ENCODE peak calls at places on chromosome 1, in eight cellular contexts. A is lower lobe of right lung, Z is body of pancreas, U is Caco-2, O is AG04450, F is fibroblast of lung, R is GM06990, B is psoas muscle. G is an unnamed sample. For H3K27me3, the result is how much of the 10 kb centered on the place peaks cover.

GRCh38 chr1:234231061-234231892 is 142.0 kb upstream of the COA6 start:
- DNase-seq in O (no peak), U (peak), F (no peak), A (no peak), B (no peak), R (no peak), Z (no peak), G (no peak)

GRCh38 chr1:206635983-206636354 is 633 bp downstream of the DYRK3 start:
- DNase-seq in O (no peak), A (no peak), R (no peak), B (no peak), Z (no peak), F (no peak), U (no peak), G (no peak)

GRCh38 chr1:53317651-53318539 is 10.0 kb downstream of the LRP8 start:
- DNase-seq in B (peak), Z (no peak), R (no peak), A (peak), U (no peak), F (no peak), O (no peak), G (no peak)

GRCh38 chr1:219330669-219331068 is 157.0 kb downstream of the LYPLAL1 start:
- DNase-seq in A (no peak), O (no peak), B (no peak), R (no peak), U (no peak), Z (no peak), F (no peak), G (no peak)

GRCh38 chr1:45359882-45360513 is 19.8 kb upstream of the MUTYH start:
- DNase-seq in Z (peak), O (peak), B (peak), U (peak), R (no peak), A (no peak), F (peak), G (peak)

GRCh38 chr1:222043444-222044292 is 301.8 kb upstream of the DUSP10 start:
- DNase-seq in U (no peak), B (no peak), Z (no peak), R (no peak), F (peak), O (peak), A (no peak), G (peak)

GRCh38 chr1:221439008-221439733 is 302.7 kb downstream of the DUSP10 start:
- DNase-seq in Z (no peak), F (peak), R (peak), B (no peak), U (no peak), O (peak), A (no peak), G (peak)

GRCh38 chr1:58546520-58547308 is at the start of gene OMA1:
- DNase-seq in Z (peak), B (peak), U (peak), A (peak), O (peak), F (peak), R (peak), G (peak)

GRCh38 chr1:204921855-204922516 is 51.3 kb downstream of the NFASC start:
- DNase-seq in U (no peak), O (no peak), Z (no peak), F (no peak), B (no peak), R (no peak), A (no peak), G (no peak)

GRCh38 chr1:41804176-41804575 is 114.5 kb downstream of the HIVEP3 start:
- DNase-seq in O (no peak), B (no peak), A (no peak), U (no peak), F (no peak), Z (no peak), R (no peak), G (no peak)

GRCh38 chr1:74505133-74505532 is 7.3 kb downstream of the LRRC53 start:
- DNase-seq in O (no peak), F (no peak), A (no peak), Z (no peak), U (peak), R (no peak), B (no peak), G (peak)

GRCh38 chr1:54965624-54966340 is 14.6 kb upstream of the TMEM61 start:
- DNase-seq in U (no peak), R (peak), Z (peak), B (peak), F (peak), O (no peak), A (peak), G (no peak)

GRCh38 chr1:10520497-10520896 is 45.7 kb downstream of the PEX14 start:
- DNase-seq in B (no peak), R (no peak), O (no peak), U (no peak), F (no peak), Z (no peak), A (no peak), G (no peak)

GRCh38 chr1:236724521-236724920 is 38.2 kb downstream of the ACTN2 start:
- DNase-seq in U (no peak), O (no peak), Z (no peak), F (no peak), R (no peak), A (no peak), B (no peak), G (no peak)

GRCh38 chr1:159067699-159068621 is 8.6 kb downstream of the AIM2 start:
- DNase-seq in A (peak), U (no peak), B (no peak), Z (no peak), O (no peak), F (no peak), R (peak), G (no peak)

DNA sequence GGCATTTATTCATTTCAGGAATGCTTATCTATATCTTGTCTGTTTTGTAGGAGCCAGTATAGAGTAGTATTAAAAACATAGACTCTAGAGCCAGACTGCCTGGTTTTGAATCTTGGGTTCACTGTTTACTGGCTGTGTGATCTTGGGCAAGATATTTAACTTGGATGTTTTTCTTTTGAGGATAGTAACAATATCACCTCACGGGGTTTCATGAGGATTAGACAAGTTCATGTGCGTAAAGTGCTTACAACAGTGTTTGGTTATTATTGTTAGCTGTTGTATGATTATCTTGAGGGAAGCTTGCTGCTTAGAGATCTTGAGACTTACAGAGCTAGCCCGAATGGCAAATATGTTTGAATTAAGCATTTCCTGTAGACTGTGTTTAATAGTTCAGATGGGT is 40.2 kb downstream of the WNT4 start:
- DNase-seq in B (no peak), A (no peak), F (no peak), U (no peak), Z (no peak), O (no peak), R (no peak), G (no peak)
- H3K4me3 ChIP-seq in B (no peak), A (no peak), F (no peak), U (no peak), Z (no peak), O (no peak), R (no peak), G (no peak)

DNA sequence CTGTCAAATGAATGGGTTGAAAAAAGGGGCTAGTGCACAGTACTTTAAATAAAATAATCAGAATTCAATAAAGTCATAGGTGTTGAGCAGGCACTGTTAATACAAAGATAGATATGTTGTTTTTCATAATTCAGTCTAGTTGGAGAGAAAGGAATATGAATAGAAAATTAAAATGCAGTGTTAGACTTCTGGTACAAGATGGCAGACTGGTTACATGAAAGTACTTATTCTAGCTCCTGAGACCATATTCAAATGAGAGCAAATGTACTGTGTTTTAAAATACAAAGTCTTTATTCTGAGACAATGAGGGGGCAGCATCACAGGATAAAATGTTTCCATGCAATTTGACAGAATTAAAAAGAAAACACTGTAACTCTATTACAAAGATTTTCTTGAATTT is 542.1 kb downstream of the COL11A1 start:
- DNase-seq in Z (no peak), B (no peak), F (no peak), U (no peak), O (no peak), A (no peak), R (no peak), G (no peak)
- TF ChIP-seq CTCF in Z (no peak), B (no peak), F (no peak), U (no peak), O (no peak), A (no peak), R (no peak), G (peak)

GRCh38 chr1:156648496-156648895 is 6.6 kb downstream of the BCAN start:
- DNase-seq in R (no peak), Z (no peak), O (no peak), B (no peak), F (no peak), A (no peak), U (no peak), G (no peak)
- H3K27me3 ChIP-seq in R (under half), Z (under half), O (half or more), B (half or more), F (half or more), A (half or more), U (under half), G (under half)

GRCh38 chr1:231786126-231786525 is 159.5 kb downstream of the DISC1 start:
- DNase-seq in U (no peak), O (no peak), F (no peak), R (no peak), A (no peak), Z (no peak), B (no peak), G (no peak)

GRCh38 chr1:231776006-231776707 is 149.6 kb downstream of the DISC1 start:
- DNase-seq in Z (no peak), A (no peak), U (no peak), F (peak), B (no peak), R (no peak), O (no peak), G (no peak)

GRCh38 chr1:231779081-231779480 is 152.5 kb downstream of the DISC1 start:
- DNase-seq in B (no peak), O (no peak), F (no peak), A (no peak), Z (no peak), U (no peak), R (no peak), G (no peak)

GRCh38 chr1:231778009-231778719 is 151.6 kb downstream of the DISC1 start:
- DNase-seq in Z (no peak), A (peak), B (peak), R (no peak), U (peak), F (peak), O (no peak), G (no peak)

GRCh38 chr1:231781887-231782286 is 155.3 kb downstream of the DISC1 start:
- DNase-seq in B (no peak), F (no peak), U (no peak), Z (no peak), A (no peak), R (no peak), O (no peak), G (no peak)
- H3K4me3 ChIP-seq in B (no peak), F (no peak), U (no peak), Z (no peak), A (no peak), R (no peak), O (no peak), G (no peak)

GRCh38 chr1:4654764-4655673 is 610 bp downstream of the AJAP1 start:
- DNase-seq in Z (no peak), A (no peak), R (no peak), F (no peak), B (no peak), O (no peak), U (no peak), G (no peak)

GRCh38 chr1:4657920-4658585 is 3.6 kb downstream of the AJAP1 start:
- DNase-seq in O (no peak), B (peak), F (no peak), U (no peak), A (no peak), R (no peak), Z (no peak), G (no peak)

GRCh38 chr1:4657244-4657789 is 2.9 kb downstream of the AJAP1 start:
- DNase-seq in A (no peak), Z (no peak), R (no peak), O (no peak), U (no peak), B (peak), F (no peak), G (no peak)

GRCh38 chr1:4655674-4656532 is 1.5 kb downstream of the AJAP1 start:
- DNase-seq in F (no peak), B (peak), A (no peak), R (no peak), O (no peak), Z (peak), U (peak), G (peak)

DNA sequence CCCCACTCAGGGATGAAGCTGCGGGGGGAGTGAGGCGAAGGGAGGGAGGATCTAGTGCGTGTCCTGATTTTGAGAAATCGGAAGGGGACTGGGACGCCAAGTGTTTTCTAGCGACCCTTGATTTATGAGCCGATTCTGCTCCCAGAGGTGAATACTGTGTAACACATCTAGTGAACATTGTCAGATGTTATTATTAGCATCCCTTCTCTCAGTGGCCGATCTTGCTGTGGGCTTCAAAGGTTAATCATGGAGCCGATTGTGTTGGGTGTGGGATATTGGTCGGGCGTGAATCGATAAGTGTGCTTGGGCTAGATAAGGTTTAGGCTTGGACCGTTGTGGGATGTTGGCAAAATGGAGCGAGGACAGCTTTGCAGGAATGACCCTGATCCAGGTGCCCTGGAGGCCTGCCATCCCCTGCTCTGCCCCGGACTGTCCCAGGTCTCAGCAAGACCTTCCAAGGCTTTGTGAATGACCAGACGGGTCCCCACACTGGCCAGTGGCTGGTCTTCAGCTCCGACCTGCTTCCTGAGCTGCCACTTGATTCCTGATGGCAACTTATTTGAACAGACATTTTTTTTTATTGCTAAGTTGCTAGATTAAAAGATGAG is 2.2 kb downstream of the AJAP1 start:
- DNase-seq in B (no peak), U (no peak), A (no peak), O (no peak), R (no peak), Z (no peak), F (no peak), G (no peak)
- TF ChIP-seq CTCF in B (no peak), U (no peak), A (no peak), O (no peak), R (no peak), Z (no peak), F (no peak), G (no peak)

DNA sequence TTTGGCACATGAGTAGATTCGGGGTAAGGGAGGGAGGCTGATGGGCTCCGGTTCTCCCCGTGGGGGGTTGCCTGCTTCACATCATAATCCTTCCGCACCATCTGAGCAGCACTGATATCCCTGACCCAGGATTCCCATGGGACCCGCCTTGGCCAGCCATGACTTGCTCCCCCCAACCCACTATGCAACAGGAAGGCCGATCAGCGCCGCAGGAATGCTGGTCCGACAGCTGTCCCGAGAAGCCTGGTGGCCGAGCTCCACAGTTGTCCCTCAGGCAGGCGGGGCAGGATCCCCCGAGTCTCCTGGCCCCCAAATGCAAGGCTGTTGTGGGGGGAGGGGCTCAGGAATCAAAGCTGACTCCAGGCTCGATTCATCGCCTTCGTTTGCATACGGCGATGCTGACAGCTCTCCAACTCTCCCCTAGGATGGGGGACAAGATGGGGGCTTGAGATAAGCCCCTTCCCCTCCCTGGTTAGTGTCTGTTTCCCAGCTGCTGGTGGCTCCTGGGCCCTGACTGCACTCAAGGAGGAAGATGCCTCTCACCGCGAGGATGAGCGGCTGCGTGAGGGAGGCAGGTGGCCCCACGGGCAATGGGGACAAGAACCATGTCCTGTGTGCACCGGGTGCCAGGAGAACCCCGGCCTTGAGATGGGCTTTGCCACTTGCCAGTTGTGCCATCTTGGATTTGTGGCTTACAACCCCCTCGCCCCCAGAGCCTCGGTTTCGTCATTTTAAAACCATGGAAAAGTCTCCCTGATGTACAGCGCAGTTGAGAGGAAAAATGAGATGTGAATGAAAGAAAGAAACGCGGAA is 9.4 kb downstream of the DRAXIN start:
- DNase-seq in B (no peak), A (no peak), O (no peak), R (no peak), F (no peak), Z (no peak), U (no peak), G (peak)
- H3K27me3 ChIP-seq in B (half or more), A (under half), O (under half), R (under half), F (under half), Z (under half), U (under half), G (under half)

GRCh38 chr1:3012511-3013291 is 8.6 kb upstream of the ACTRT2 start:
- DNase-seq in R (no peak), F (no peak), B (peak), O (no peak), Z (peak), U (peak), A (peak), G (peak)
- H3K4me3 ChIP-seq in R (no peak), F (no peak), B (no peak), O (no peak), Z (no peak), U (no peak), A (no peak), G (no peak)

DNA sequence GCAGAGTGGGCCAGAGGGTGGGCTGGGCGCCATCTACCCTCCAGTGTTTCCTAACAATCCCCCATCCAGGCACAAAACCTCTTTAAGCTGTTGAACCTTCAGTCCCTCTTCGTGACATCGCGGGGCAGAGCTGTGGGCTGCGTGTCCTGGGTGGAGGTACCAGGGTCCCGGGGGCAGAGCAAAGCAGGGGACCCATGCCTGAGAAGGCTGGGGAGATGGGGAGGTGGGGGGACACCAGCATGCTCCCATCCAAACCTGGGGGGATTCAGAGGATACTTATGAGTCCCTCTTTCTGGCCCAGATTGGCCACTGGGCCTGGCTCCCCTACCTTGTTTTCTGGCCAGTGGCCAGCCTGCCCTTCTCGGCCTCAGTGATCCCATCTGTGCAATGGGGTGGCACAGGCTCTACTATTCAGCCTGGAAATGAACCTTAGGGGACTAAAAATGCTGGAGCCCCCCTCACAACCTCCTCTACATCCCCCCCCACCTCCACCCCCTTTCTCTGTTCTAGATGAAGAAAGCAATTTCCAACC is 10.4 kb upstream of the CLCNKB start:
- DNase-seq in A (no peak), F (no peak), U (no peak), B (no peak), R (no peak), O (no peak), Z (no peak), G (no peak)
- TF ChIP-seq CTCF in A (no peak), F (no peak), U (no peak), B (no peak), R (no peak), O (no peak), Z (no peak), G (no peak)

GRCh38 chr1:24321150-24321549 is 2.0 kb downstream of the GRHL3 start:
- DNase-seq in Z (no peak), F (no peak), R (no peak), A (no peak), U (no peak), B (no peak), O (no peak), G (no peak)

GRCh38 chr1:24322636-24323177 is 3.5 kb downstream of the GRHL3 start:
- DNase-seq in A (no peak), B (no peak), F (peak), O (no peak), Z (no peak), U (no peak), R (peak), G (no peak)

GRCh38 chr1:24321712-24322635 is 2.8 kb downstream of the GRHL3 start:
- DNase-seq in F (peak), B (peak), A (peak), U (peak), R (peak), Z (peak), O (peak), G (no peak)

GRCh38 chr1:24324903-24325302 is 5.7 kb downstream of the GRHL3 start:
- DNase-seq in R (no peak), F (no peak), U (no peak), O (no peak), B (no peak), A (no peak), Z (no peak), G (no peak)

DNA sequence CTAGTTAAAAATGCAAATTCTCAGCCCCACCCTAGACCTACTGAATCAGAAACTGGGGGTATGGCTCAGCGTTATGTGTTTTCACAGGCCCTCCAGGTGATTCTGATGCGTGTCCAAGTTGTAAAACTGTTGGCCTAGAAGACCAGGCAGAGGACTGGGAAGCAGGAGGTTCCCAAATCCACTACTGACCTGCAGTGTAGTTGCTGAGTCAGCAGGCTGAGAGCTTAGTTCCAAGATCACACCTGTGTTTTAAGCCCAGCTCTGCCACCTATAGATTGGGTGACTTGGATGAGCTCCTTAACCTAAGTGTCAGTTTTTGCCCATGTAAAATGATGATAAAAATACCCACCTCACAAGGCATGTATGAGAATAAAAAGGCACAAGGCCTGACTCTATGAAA is 4.1 kb downstream of the GRHL3 start:
- DNase-seq in A (no peak), Z (no peak), U (no peak), B (no peak), F (no peak), O (no peak), R (no peak), G (no peak)
- H3K27me3 ChIP-seq in A (under half), Z (under half), U (under half), B (under half), F (half or more), O (under half), R (under half), G (under half)